ENCODE peak calls at places on chromosomes 3 and 15, in five cellular contexts. I, Z, F, J and S are unnamed samples.

GRCh38 chr3:190780524-190780923 is 82.0 kb downstream of the GMNC start:
- DNase-seq in I (no peak), Z (no peak), F (no peak), J (no peak), S (no peak)

GRCh38 chr3:178146406-178146831 is 389.8 kb upstream of the KCNMB2 start:
- DNase-seq in J (peak), F (no peak), I (no peak), Z (no peak), S (no peak)

GRCh38 chr3:74751775-74752174 is 137.3 kb upstream of the CNTN3 start:
- DNase-seq in F (no peak), I (no peak), J (no peak), Z (peak), S (no peak)

GRCh38 chr15:60840306-60840702 is 361.4 kb upstream of the ICE2 start:
- DNase-seq in J (peak), F (no peak), I (no peak), Z (no peak), S (no peak)

GRCh38 chr3:15064299-15064834 is 748 bp downstream of the MRPS25 start:
- DNase-seq in I (no peak), Z (no peak), F (peak), J (peak), S (no peak)

GRCh38 chr15:26838742-26839460 is 28.0 kb upstream of the GABRA5 start:
- DNase-seq in I (no peak), J (peak), Z (no peak), F (no peak), S (no peak)

GRCh38 chr3:171461087-171461917 is 1.1 kb upstream of the TNIK start:
- DNase-seq in I (peak), Z (no peak), F (peak), J (peak), S (no peak)

GRCh38 chr3:78728406-78729145 is 1039.2 kb downstream of the ROBO1 start:
- DNase-seq in F (no peak), J (peak), I (peak), Z (no peak), S (peak)

GRCh38 chr3:177914224-177914623 is 622.0 kb upstream of the KCNMB2 start:
- DNase-seq in F (no peak), Z (no peak), J (no peak), I (no peak), S (no peak)

GRCh38 chr15:70023769-70024491 is 73.8 kb downstream of the TLE3 start:
- DNase-seq in I (peak), Z (peak), J (peak), F (no peak), S (peak)

GRCh38 chr3:175704366-175705041 is 845.4 kb downstream of the NAALADL2 start:
- DNase-seq in Z (no peak), I (no peak), F (peak), J (no peak), S (no peak)

GRCh38 chr3:142705256-142705655 is 18.6 kb upstream of the TRPC1 start:
- DNase-seq in F (no peak), Z (no peak), I (no peak), J (no peak), S (no peak)

GRCh38 chr3:67083277-67083676 is 85.2 kb downstream of the KBTBD8 start:
- DNase-seq in I (no peak), F (peak), Z (peak), J (no peak), S (no peak)

GRCh38 chr3:4019509-4019908 is 220.3 kb downstream of the LRRN1 start:
- DNase-seq in F (no peak), J (no peak), I (no peak), Z (no peak), S (no peak)

GRCh38 chr3:104628185-104628789 is 738.4 kb upstream of the ALCAM start:
- DNase-seq in F (peak), Z (no peak), I (no peak), J (peak), S (no peak)

GRCh38 chr3:62406945-62407344 is 33.6 kb upstream of the FEZF2 start:
- DNase-seq in I (no peak), Z (no peak), J (no peak), F (no peak), S (no peak)

GRCh38 chr3:141659821-141660597 is 78.1 kb upstream of the RNF7 start:
- DNase-seq in F (no peak), I (peak), Z (peak), J (peak), S (peak)

GRCh38 chr3:37762698-37763097 is 99.0 kb upstream of the CTDSPL start:
- DNase-seq in J (peak), Z (no peak), I (no peak), F (no peak), S (no peak)

GRCh38 chr15:29805043-29805707 is 17.1 kb downstream of the TJP1 start:
- DNase-seq in I (peak), Z (no peak), J (peak), F (no peak), S (no peak)

GRCh38 chr3:34140606-34141005 is 342.2 kb downstream of the PDCD6IP start:
- DNase-seq in J (no peak), F (no peak), Z (no peak), I (no peak), S (no peak)

GRCh38 chr3:123627673-123628670 is 43.1 kb upstream of the HACD2 start:
- DNase-seq in F (no peak), J (no peak), I (no peak), Z (no peak), S (peak)

GRCh38 chr3:143216709-143217182 is 97.2 kb downstream of the CHST2 start:
- DNase-seq in J (peak), F (peak), I (no peak), Z (no peak), S (no peak)

GRCh38 chr3:32472716-32473115 is 29.9 kb downstream of the CMTM6 start:
- DNase-seq in J (no peak), I (no peak), F (no peak), Z (no peak), S (no peak)

GRCh38 chr15:52735231-52736089 is 54.7 kb downstream of the ONECUT1 start:
- DNase-seq in J (peak), Z (no peak), I (peak), F (peak), S (peak)

GRCh38 chr3:42117175-42118008 is 26.2 kb downstream of the TRAK1 start:
- DNase-seq in J (peak), F (no peak), Z (no peak), I (peak), S (no peak)

GRCh38 chr3:183937601-183938286 is 53.1 kb upstream of the PARL start:
- DNase-seq in J (no peak), I (no peak), Z (no peak), F (no peak), S (no peak)

GRCh38 chr3:112639451-112640332 is 1.3 kb downstream of the CCDC80 start:
- DNase-seq in J (peak), Z (no peak), F (no peak), I (peak), S (peak)

GRCh38 chr3:112635674-112636073 is 5.3 kb downstream of the CCDC80 start:
- DNase-seq in Z (no peak), J (peak), F (no peak), I (peak), S (peak)

GRCh38 chr3:112638327-112639020 is 2.5 kb downstream of the CCDC80 start:
- DNase-seq in I (no peak), Z (no peak), F (no peak), J (peak), S (peak)

GRCh38 chr3:112640333-112640863 is 545 bp downstream of the CCDC80 start:
- DNase-seq in I (peak), F (no peak), Z (no peak), J (peak), S (peak)

GRCh38 chr3:112637700-112638099 is 3.2 kb downstream of the CCDC80 start:
- DNase-seq in F (no peak), J (no peak), I (no peak), Z (no peak), S (peak)
- H3K4me3 ChIP-seq in F (no peak), J (peak), I (peak), Z (peak), S (peak)

GRCh38 chr3:30679045-30679444 is 72.6 kb downstream of the TGFBR2 start:
- DNase-seq in F (no peak), J (no peak), I (no peak), Z (no peak), S (no peak)
- H3K4me3 ChIP-seq in F (no peak), J (no peak), I (no peak), Z (no peak), S (no peak)

DNA sequence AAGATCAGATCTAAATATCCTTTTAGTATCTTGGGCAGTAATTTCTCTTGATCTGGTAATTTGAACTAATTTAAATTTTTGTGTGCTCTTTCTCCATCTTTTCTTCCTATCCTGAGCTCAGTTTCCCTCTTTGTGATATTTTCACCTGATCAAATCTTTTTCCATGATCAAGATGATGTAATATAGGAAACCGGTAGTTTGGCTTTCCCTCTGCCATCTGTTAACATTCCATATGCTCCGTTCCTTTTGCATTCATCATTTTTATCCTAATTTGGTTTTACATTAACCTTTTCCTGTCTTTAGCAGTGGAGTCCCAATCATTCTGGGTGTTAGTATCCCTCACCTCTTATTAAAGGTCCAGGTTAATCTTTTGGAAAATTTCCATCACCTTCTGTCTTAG is 5.9 kb upstream of the ABHD6 start:
- DNase-seq in I (no peak), J (no peak), F (no peak), Z (no peak), S (no peak)
- H3K4me3 ChIP-seq in I (no peak), J (no peak), F (no peak), Z (no peak), S (no peak)

GRCh38 chr15:91694131-91694828 is 159.2 kb upstream of the SLCO3A1 start:
- DNase-seq in I (peak), J (peak), F (no peak), Z (no peak), S (peak)
- H3K4me3 ChIP-seq in I (peak), J (peak), F (no peak), Z (no peak), S (peak)

GRCh38 chr3:147422934-147423599 is 13.9 kb downstream of the ZIC1 start:
- DNase-seq in Z (no peak), I (no peak), J (no peak), F (no peak), S (no peak)
- H3K4me3 ChIP-seq in Z (no peak), I (no peak), J (no peak), F (no peak), S (no peak)